ENCODE peak calls at places on chromosomes 16 and 17, in ten cellular contexts. Y is transverse colon; I is activated effector memory CD4-positive, alpha-beta T cell treated with anti-CD3 and anti-CD28 coated beads, Interleukin-2, amount 50 U/mL, for 16 hours; A is cardiac muscle cell; P is mucosa of descending colon; T is T-cell; N is stimulated activated CD8-positive, alpha-beta memory T cell treated with anti-CD3 and anti-CD28 coated beads, Interleukin-2, amount 100 ng/mL, for 1 hour; B is stimulated activated naive CD4-positive, alpha-beta T cell treated with Interleukin-2 at 50 U/mL for 16 hours; M is HT1080; F is ACHN. O is an unnamed sample.
A peak's percentile ranks its signal among the peaks of the same experiment; 100 is the strongest.

GRCh38 chr17:76824103-76824502 is 44.1 kb upstream of the MGAT5B start:
- DNase-seq in Y (no peak), I (no peak), A (no peak), P (no peak), T (no peak), N (no peak), B (no peak), M (peak; percentile 54), F (no peak), O (no peak)

GRCh38 chr16:83615553-83615952 is 192.2 kb upstream of the HSBP1 start:
- DNase-seq in Y (no peak), I (no peak), A (peak; percentile 2), P (no peak), T (no peak), N (no peak), B (no peak), M (peak; percentile 54), F (peak; percentile 12), O (peak; percentile 8)

GRCh38 chr16:83830091-83830768 is 22.5 kb downstream of the HSBP1 start:
- DNase-seq in Y (no peak), I (no peak), A (no peak), P (no peak), T (no peak), N (no peak), B (no peak), M (no peak), F (no peak), O (no peak)

GRCh38 chr17:16989230-16989952 is 17.5 kb upstream of the TNFRSF13B start:
- DNase-seq in Y (peak; percentile 73), I (no peak), A (no peak), P (peak; percentile 62), T (no peak), N (no peak), B (no peak), M (no peak), F (no peak), O (no peak)

GRCh38 chr17:61486135-61487120 is 34.2 kb downstream of the TBX4 start:
- DNase-seq in Y (no peak), I (no peak), A (no peak), P (no peak), T (no peak), N (no peak), B (no peak), M (no peak), F (no peak), O (no peak)

GRCh38 chr16:13306153-13306552 is 404.8 kb downstream of the SHISA9 start:
- DNase-seq in Y (no peak), I (no peak), A (no peak), P (no peak), T (no peak), N (no peak), B (no peak), M (peak; percentile 29), F (no peak), O (no peak)

GRCh38 chr16:77551352-77551751 is 116.5 kb upstream of the ADAMTS18 start:
- DNase-seq in Y (no peak), I (no peak), A (peak; percentile 63), P (no peak), T (no peak), N (no peak), B (no peak), M (no peak), F (no peak), O (no peak)

GRCh38 chr16:72739577-72739976 is 308.4 kb downstream of the ZFHX3 start:
- DNase-seq in Y (no peak), I (no peak), A (no peak), P (no peak), T (no peak), N (no peak), B (no peak), M (peak; percentile 13), F (peak; percentile 56), O (no peak)

GRCh38 chr17:70588003-70588402 is 418.7 kb downstream of the KCNJ2 start:
- DNase-seq in Y (no peak), I (no peak), A (no peak), P (no peak), T (no peak), N (no peak), B (no peak), M (peak; percentile 58), F (no peak), O (no peak)

GRCh38 chr16:21619765-21620462 is 20.5 kb downstream of the METTL9 start:
- DNase-seq in Y (no peak), I (no peak), A (no peak), P (no peak), T (no peak), N (no peak), B (no peak), M (no peak), F (no peak), O (no peak)

GRCh38 chr17:45648642-45649041 is 135.5 kb upstream of the CRHR1 start:
- DNase-seq in Y (no peak), I (no peak), A (no peak), P (no peak), T (no peak), N (no peak), B (no peak), M (no peak), F (no peak), O (no peak)

GRCh38 chr17:44216173-44216572 is 3.3 kb downstream of the UBTF start:
- DNase-seq in Y (peak; percentile 39), I (no peak), A (no peak), P (no peak), T (no peak), N (no peak), B (no peak), M (no peak), F (no peak), O (no peak)

GRCh38 chr16:12057276-12057675 is 80.7 kb downstream of the SNX29 start:
- DNase-seq in Y (peak; percentile 26), I (no peak), A (peak; percentile 66), P (no peak), T (no peak), N (no peak), B (no peak), M (no peak), F (no peak), O (no peak)

GRCh38 chr16:35149550-35149949 is 1690.1 kb downstream of the TP53TG3F start:
- DNase-seq in Y (no peak), I (no peak), A (no peak), P (no peak), T (no peak), N (no peak), B (no peak), M (no peak), F (no peak), O (no peak)

GRCh38 chr17:57625511-57625910 is 119.6 kb downstream of the CCDC182 start:
- DNase-seq in Y (no peak), I (no peak), A (no peak), P (no peak), T (no peak), N (no peak), B (no peak), M (no peak), F (no peak), O (no peak)

GRCh38 chr16:46711106-46711769 is 21.8 kb downstream of the ORC6 start:
- DNase-seq in Y (peak; percentile 17), I (no peak), A (no peak), P (no peak), T (no peak), N (no peak), B (no peak), M (no peak), F (no peak), O (no peak)

GRCh38 chr16:84829168-84829965 is 9.6 kb downstream of the CRISPLD2 start:
- DNase-seq in Y (peak; percentile 54), I (no peak), A (peak; percentile 94), P (no peak), T (no peak), N (no peak), B (no peak), M (no peak), F (peak; percentile 98), O (no peak)

GRCh38 chr16:82881517-82881916 is 254.7 kb downstream of the CDH13 start:
- DNase-seq in Y (no peak), I (no peak), A (no peak), P (no peak), T (no peak), N (no peak), B (no peak), M (no peak), F (no peak), O (no peak)

GRCh38 chr16:74035816-74036215 is 260.8 kb upstream of the PSMD7 start:
- DNase-seq in Y (no peak), I (no peak), A (peak; percentile 6), P (no peak), T (no peak), N (no peak), B (no peak), M (no peak), F (peak; percentile 19), O (peak; percentile 58)

GRCh38 chr16:69796285-69797118 is 34.4 kb downstream of the WWP2 start:
- DNase-seq in Y (peak; percentile 25), I (no peak), A (peak; percentile 81), P (peak; percentile 50), T (peak; percentile 6), N (no peak), B (peak; percentile 2), M (peak; percentile 51), F (peak; percentile 77), O (peak; percentile 71)

GRCh38 chr17:45431531-45432404 is 902 bp downstream of the ARHGAP27 start:
- DNase-seq in Y (peak; percentile 96), I (peak; percentile 91), A (peak; percentile 43), P (peak; percentile 97), T (peak; percentile 46), N (peak; percentile 46), B (peak; percentile 70), M (peak; percentile 65), F (peak; percentile 86), O (peak; percentile 78)

GRCh38 chr16:27748868-27749546 is 199.1 kb downstream of the KATNIP start:
- DNase-seq in Y (peak; percentile 67), I (peak; percentile 65), A (peak; percentile 66), P (peak; percentile 82), T (peak; percentile 11), N (peak; percentile 9), B (no peak), M (peak; percentile 77), F (peak; percentile 81), O (peak; percentile 1)

GRCh38 chr16:23469814-23470213 is 16.8 kb upstream of the COG7 start:
- DNase-seq in Y (no peak), I (no peak), A (peak; percentile 7), P (no peak), T (no peak), N (no peak), B (no peak), M (peak; percentile 52), F (peak; percentile 73), O (peak; percentile 16)

GRCh38 chr17:40290629-40291296 is 3.1 kb downstream of the CDC6 start:
- DNase-seq in Y (peak; percentile 47), I (peak; percentile 61), A (peak; percentile 91), P (peak; percentile 92), T (no peak), N (no peak), B (peak; percentile 14), M (peak; percentile 84), F (peak; percentile 81), O (peak; percentile 89)

GRCh38 chr17:3944485-3945388 is 19.5 kb downstream of the ATP2A3 start:
- DNase-seq in Y (peak; percentile 37), I (peak; percentile 85), A (peak; percentile 65), P (no peak), T (no peak), N (peak; percentile 32), B (no peak), M (no peak), F (peak; percentile 80), O (no peak)

GRCh38 chr17:19513897-19514488 is 19.7 kb upstream of the SLC47A1 start:
- DNase-seq in Y (peak; percentile 75), I (peak; percentile 86), A (peak; percentile 75), P (peak; percentile 83), T (peak; percentile 28), N (peak; percentile 39), B (peak; percentile 51), M (peak; percentile 59), F (peak; percentile 73), O (peak; percentile 77)

GRCh38 chr16:9102379-9102778 is 10.9 kb downstream of the HAPSTR1 start:
- DNase-seq in Y (no peak), I (no peak), A (peak; percentile 75), P (no peak), T (no peak), N (no peak), B (no peak), M (peak; percentile 54), F (peak; percentile 58), O (peak; percentile 73)

GRCh38 chr17:57906910-57907309 is 48.3 kb downstream of the CUEDC1 start:
- DNase-seq in Y (no peak), I (no peak), A (no peak), P (no peak), T (no peak), N (no peak), B (no peak), M (peak; percentile 54), F (peak; percentile 51), O (no peak)

O was measured in RKO.